ENCODE peak calls at places on chromosomes 16 and 17, in four cellular contexts. One of them, this sample, is unnamed. For H3K27me3, the result is how much of the 10 kb centered on the place peaks cover.

GRCh38 chr16:11194913-11195312 is 61.1 kb downstream of the SOCS1 start:
- DNase-seq in left lung: no peak
- DNase-seq in psoas muscle: no peak
- DNase-seq in IMR-90: no peak
- DNase-seq in this sample: no peak

GRCh38 chr17:82947051-82947991 is 107.5 kb upstream of the ZNF750 start:
- DNase-seq in left lung: peak
- DNase-seq in psoas muscle: peak
- DNase-seq in IMR-90: no peak
- DNase-seq in this sample: no peak

GRCh38 chr17:4625181-4625601 is 16.3 kb downstream of the ALOX15 start:
- DNase-seq in left lung: no peak
- DNase-seq in psoas muscle: no peak
- DNase-seq in IMR-90: peak
- DNase-seq in this sample: no peak

GRCh38 chr17:30021708-30022317 is 80.4 kb downstream of the EFCAB5 start:
- DNase-seq in left lung: no peak
- DNase-seq in psoas muscle: no peak
- DNase-seq in IMR-90: peak
- DNase-seq in this sample: peak

GRCh38 chr16:10729649-10730048 is 14.0 kb upstream of the NUBP1 start:
- DNase-seq in left lung: no peak
- DNase-seq in psoas muscle: peak
- DNase-seq in IMR-90: peak
- DNase-seq in this sample: peak

GRCh38 chr17:2233441-2233947 is 70.1 kb downstream of the SMG6 start:
- DNase-seq in left lung: no peak
- DNase-seq in psoas muscle: peak
- DNase-seq in IMR-90: peak
- DNase-seq in this sample: no peak

GRCh38 chr17:79024901-79025737 is 1.1 kb downstream of the C1QTNF1 start:
- DNase-seq in left lung: peak
- DNase-seq in psoas muscle: peak
- DNase-seq in IMR-90: no peak
- DNase-seq in this sample: peak

GRCh38 chr17:1967092-1967662 is 58.0 kb downstream of the RTN4RL1 start:
- DNase-seq in left lung: no peak
- DNase-seq in psoas muscle: no peak
- DNase-seq in IMR-90: no peak
- DNase-seq in this sample: no peak

GRCh38 chr17:76437467-76438402 is 15.2 kb downstream of the UBE2O start:
- DNase-seq in left lung: no peak
- DNase-seq in psoas muscle: no peak
- DNase-seq in IMR-90: no peak
- DNase-seq in this sample: no peak

GRCh38 chr17:48054238-48055185 is 6.4 kb downstream of the NFE2L1 start:
- DNase-seq in left lung: peak
- DNase-seq in psoas muscle: peak
- DNase-seq in IMR-90: peak
- DNase-seq in this sample: peak

DNA sequence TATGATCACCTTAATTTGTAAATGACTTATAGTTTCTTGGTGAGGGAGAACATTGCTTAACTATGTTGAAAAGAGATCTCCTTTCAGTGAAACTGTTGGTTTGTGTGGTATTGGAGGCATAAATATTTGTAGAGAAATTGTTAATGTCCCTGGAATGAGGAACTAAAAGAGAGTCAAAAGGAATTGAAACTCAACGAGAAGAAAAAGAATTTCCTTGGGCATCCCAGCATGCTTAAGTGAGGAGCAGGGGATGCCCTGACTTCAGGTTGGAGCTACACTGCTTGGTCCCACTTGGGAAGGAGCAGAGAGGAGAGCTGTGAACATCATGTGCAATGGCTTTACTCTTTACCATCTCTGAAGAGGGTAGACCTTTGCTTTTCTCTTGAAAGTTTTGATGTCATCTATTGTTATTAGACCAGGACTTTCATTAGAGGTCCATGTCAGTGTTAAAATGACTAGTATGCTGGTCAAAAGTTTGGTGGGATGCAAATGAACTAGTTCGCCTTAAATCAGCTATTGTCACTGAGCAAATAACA is 21.7 kb downstream of the KRT23 start:
- DNase-seq in left lung: no peak
- DNase-seq in psoas muscle: no peak
- DNase-seq in IMR-90: peak
- DNase-seq in this sample: no peak
- H3K27ac ChIP-seq in left lung: peak
- H3K27ac ChIP-seq in psoas muscle: peak
- H3K27ac ChIP-seq in IMR-90: peak
- H3K27ac ChIP-seq in this sample: no peak

DNA sequence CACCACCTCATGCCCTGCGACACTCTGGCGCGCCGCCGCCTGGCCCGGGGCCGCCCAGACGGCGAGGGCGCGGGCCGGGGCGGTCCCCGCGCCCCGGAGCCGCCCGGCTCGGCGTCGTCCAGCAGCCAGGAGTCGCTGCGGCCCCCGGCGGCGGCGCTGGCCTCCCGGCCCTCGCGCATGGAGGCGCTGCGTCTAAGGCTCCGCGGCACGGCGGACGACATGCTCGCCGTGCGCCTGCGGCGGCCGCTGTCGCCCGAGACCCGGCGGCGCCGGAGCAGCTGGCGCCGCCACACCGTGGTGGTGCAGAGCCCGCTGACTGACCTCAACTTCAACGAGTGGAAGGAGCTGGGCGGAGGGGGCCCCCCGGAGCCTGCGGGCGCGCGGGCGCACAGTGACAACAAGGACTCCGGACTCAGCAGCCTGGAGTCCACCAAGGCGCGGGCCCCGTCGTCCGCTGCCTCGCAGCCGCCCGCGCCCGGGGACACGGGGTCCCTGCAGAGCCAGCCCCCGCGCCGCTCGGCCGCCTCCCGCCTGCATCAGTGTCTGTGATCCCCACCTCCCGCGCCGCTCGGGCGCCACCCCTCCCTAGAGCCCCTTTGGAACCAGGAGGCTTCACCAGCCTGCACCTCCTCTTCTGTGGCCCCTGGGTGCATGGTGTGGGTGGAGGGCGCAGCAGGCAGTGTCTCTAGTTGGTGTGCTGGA is 82.3 kb downstream of the ARHGAP23 start:
- DNase-seq in left lung: no peak
- DNase-seq in psoas muscle: peak
- DNase-seq in IMR-90: no peak
- DNase-seq in this sample: no peak
- TF ChIP-seq CTCF in left lung: no peak
- TF ChIP-seq CTCF in psoas muscle: peak
- TF ChIP-seq CTCF in IMR-90: no peak
- TF ChIP-seq CTCF in this sample: no peak

GRCh38 chr17:80453980-80454556 is 22.3 kb downstream of the NPTX1 start:
- DNase-seq in left lung: peak
- DNase-seq in psoas muscle: peak
- DNase-seq in IMR-90: no peak
- DNase-seq in this sample: no peak

GRCh38 chr17:80456465-80457235 is 19.8 kb downstream of the NPTX1 start:
- DNase-seq in left lung: no peak
- DNase-seq in psoas muscle: peak
- DNase-seq in IMR-90: no peak
- DNase-seq in this sample: no peak

GRCh38 chr17:80455784-80456183 is 20.6 kb downstream of the NPTX1 start:
- DNase-seq in left lung: no peak
- DNase-seq in psoas muscle: peak
- DNase-seq in IMR-90: no peak
- DNase-seq in this sample: no peak

GRCh38 chr17:80454557-80455327 is 21.7 kb downstream of the NPTX1 start:
- DNase-seq in left lung: peak
- DNase-seq in psoas muscle: peak
- DNase-seq in IMR-90: peak
- DNase-seq in this sample: peak

DNA sequence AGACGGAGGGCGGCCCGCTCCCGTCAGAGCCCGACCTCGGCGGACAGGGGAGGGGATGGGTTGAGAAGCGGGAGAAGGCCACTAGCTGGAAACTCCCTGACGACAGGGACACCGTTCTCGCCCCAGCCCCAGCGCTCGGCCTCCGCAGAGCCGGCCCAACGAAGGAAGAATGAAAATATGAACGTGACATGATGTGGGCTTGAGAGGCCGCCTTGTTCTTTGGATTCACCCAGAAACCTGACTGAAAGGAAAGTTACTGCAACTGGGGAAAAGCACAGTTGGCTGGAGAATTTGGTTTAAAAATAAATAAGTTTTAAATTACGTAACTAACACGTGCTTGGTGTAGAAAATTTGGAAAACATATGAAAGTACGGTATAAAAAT is 21.1 kb downstream of the NPTX1 start:
- DNase-seq in left lung: peak
- DNase-seq in psoas muscle: peak
- DNase-seq in IMR-90: peak
- DNase-seq in this sample: peak
- H3K27me3 ChIP-seq in left lung: under half
- H3K27me3 ChIP-seq in psoas muscle: under half
- H3K27me3 ChIP-seq in IMR-90: under half
- H3K27me3 ChIP-seq in this sample: under half

GRCh38 chr17:60573139-60573975 is 26.6 kb upstream of the PPM1D start:
- DNase-seq in left lung: no peak
- DNase-seq in psoas muscle: no peak
- DNase-seq in IMR-90: peak
- DNase-seq in this sample: no peak

GRCh38 chr17:60583008-60583407 is 17.0 kb upstream of the PPM1D start:
- DNase-seq in left lung: no peak
- DNase-seq in psoas muscle: no peak
- DNase-seq in IMR-90: no peak
- DNase-seq in this sample: no peak

GRCh38 chr17:60579551-60579950 is 20.4 kb upstream of the PPM1D start:
- DNase-seq in left lung: no peak
- DNase-seq in psoas muscle: no peak
- DNase-seq in IMR-90: no peak
- DNase-seq in this sample: no peak

GRCh38 chr17:60579090-60579489 is 20.9 kb upstream of the PPM1D start:
- DNase-seq in left lung: no peak
- DNase-seq in psoas muscle: no peak
- DNase-seq in IMR-90: peak
- DNase-seq in this sample: peak

GRCh38 chr17:60577147-60577925 is 22.7 kb upstream of the PPM1D start:
- DNase-seq in left lung: no peak
- DNase-seq in psoas muscle: no peak
- DNase-seq in IMR-90: peak
- DNase-seq in this sample: peak
- H3K27ac ChIP-seq in left lung: peak
- H3K27ac ChIP-seq in psoas muscle: peak
- H3K27ac ChIP-seq in IMR-90: peak
- H3K27ac ChIP-seq in this sample: peak

This sample was measured in adrenal gland.